ENCODE peak calls at places on chromosome 16, in four cellular contexts. F is K562, D is HepG2, J is fibroblast of lung. E is an unnamed sample.

GRCh38 chr16:15573274-15573895 is 69.6 kb downstream of the MARF1 start:
- DNase-seq in D (no peak), J (no peak), F (peak; percentile 65), E (no peak)

GRCh38 chr16:74564451-74564984 is 42.4 kb downstream of the GLG1 start:
- DNase-seq in F (no peak), J (no peak), D (no peak), E (no peak)

GRCh38 chr16:59296888-59297287 is 562.8 kb upstream of the GOT2 start:
- DNase-seq in D (no peak), F (no peak), J (no peak), E (no peak)

GRCh38 chr16:80463776-80464175 is 77.0 kb upstream of the DYNLRB2 start:
- DNase-seq in F (no peak), J (no peak), D (no peak), E (no peak)

GRCh38 chr16:7381671-7382070 is 49.0 kb downstream of the RBFOX1 start:
- DNase-seq in J (no peak), F (no peak), D (no peak), E (no peak)

GRCh38 chr16:51157698-51158097 is 6.6 kb upstream of the SALL1 start:
- DNase-seq in D (no peak), F (no peak), J (no peak), E (no peak)

GRCh38 chr16:66970775-66971725 is 10.0 kb downstream of the CES3 start:
- DNase-seq in D (no peak), J (peak; percentile 71), F (peak; percentile 37), E (no peak)

GRCh38 chr16:1993731-1994131 is 4.0 kb downstream of the SYNGR3 start:
- DNase-seq in D (peak; percentile 79), J (no peak), F (peak; percentile 45), E (no peak)

GRCh38 chr16:24988593-24989338 is 26.4 kb downstream of the ARHGAP17 start:
- DNase-seq in D (peak; percentile 75), J (peak; percentile 85), F (peak; percentile 34), E (peak; percentile 24)

GRCh38 chr16:54493594-54493993 is 207.0 kb upstream of the IRX3 start:
- DNase-seq in D (no peak), J (peak; percentile 36), F (no peak), E (no peak)

GRCh38 chr16:86777098-86777946 is 199.0 kb downstream of the FOXL1 start:
- DNase-seq in D (no peak), J (no peak), F (no peak), E (no peak)

GRCh38 chr16:89863741-89864391 is 9.5 kb upstream of the TCF25 start:
- DNase-seq in J (peak; percentile 56), F (no peak), D (no peak), E (peak; percentile 57)

GRCh38 chr16:85569615-85570212 is 43.4 kb upstream of the GSE1 start:
- DNase-seq in F (peak; percentile 96), J (peak; percentile 90), D (no peak), E (peak; percentile 76)

GRCh38 chr16:84156342-84156784 is 11.3 kb downstream of the DNAAF1 start:
- DNase-seq in J (peak; percentile 54), D (no peak), F (no peak), E (no peak)

GRCh38 chr16:87437911-87438610 is 45.9 kb downstream of the MAP1LC3B start:
- DNase-seq in D (no peak), F (no peak), J (no peak), E (no peak)

GRCh38 chr16:88681709-88682451 is 4.4 kb downstream of the SNAI3 start:
- DNase-seq in F (no peak), J (peak; percentile 28), D (no peak), E (peak; percentile 76)

GRCh38 chr16:49931931-49932330 is 76.0 kb upstream of the ZNF423 start:
- DNase-seq in D (no peak), F (no peak), J (no peak), E (no peak)

GRCh38 chr16:88862968-88863367 is 3.5 kb downstream of the PABPN1L start:
- DNase-seq in D (no peak), F (no peak), J (no peak), E (no peak)

DNA sequence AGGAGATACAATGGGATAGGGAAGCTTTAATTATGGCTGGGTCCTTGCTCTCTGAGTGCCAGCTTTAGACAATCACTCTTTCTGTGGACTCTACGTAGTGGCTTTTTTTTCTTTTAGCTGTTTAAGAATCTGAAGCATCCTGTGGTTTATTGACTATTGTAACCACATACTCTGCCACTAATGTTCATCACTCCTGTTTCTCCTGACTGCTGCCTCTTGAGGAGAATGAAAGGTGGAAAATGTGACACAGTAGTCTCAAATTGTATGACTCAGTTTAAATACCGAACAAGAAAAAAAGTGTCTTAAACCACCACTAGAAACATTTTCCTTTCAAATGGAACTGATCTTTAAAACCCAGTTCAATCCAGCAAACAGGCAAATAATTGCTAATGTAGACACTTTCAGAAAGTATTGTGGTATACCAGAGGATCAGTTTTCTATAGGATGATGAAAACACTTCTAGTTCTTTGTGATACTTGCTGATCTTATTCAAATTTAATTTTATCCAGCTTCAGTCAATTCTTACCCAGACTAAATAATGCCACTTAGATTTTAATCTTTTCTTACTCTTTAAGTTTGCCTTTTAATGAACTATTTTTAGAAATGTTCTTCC is 302.7 kb upstream of the PMFBP1 start:
- DNase-seq in F (no peak), J (peak; percentile 99), D (peak; percentile 61), E (peak; percentile 45)
- H3K27ac ChIP-seq in F (no peak overlapping the region), J (no peak overlapping the region), D (no peak overlapping the region), E (no peak overlapping the region)

GRCh38 chr16:21656795-21657768 is 4.7 kb upstream of the IGSF6 start:
- DNase-seq in F (peak; percentile 70), D (peak; percentile 75), J (peak; percentile 42), E (peak; percentile 71)
- H3K4me2 ChIP-seq in F (no peak overlapping the region), D (no peak overlapping the region), J (no peak overlapping the region), E (peak overlapping the region; percentile 51)

DNA sequence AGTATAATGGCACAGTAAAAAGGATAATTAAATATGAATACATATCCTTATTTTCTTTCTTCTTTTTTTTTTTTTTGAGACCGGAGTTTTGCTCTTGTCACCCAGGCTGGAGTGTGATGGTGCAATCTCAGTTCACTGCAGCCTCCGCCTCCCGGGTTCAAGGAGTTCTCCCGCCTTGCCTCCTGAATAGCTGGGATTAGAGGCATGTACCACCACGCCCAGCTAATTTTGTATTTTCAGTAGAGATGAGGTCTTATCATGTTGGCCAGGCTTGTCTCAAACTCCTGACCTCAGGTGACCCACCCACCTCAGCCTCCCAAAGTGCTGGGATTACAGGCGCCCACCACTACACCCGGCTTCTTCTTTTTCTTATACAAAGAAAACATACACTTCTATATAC is 12.0 kb downstream of the GABARAPL2 start:
- DNase-seq in D (no peak), J (no peak), F (peak; percentile 62), E (no peak)
- H3K9ac ChIP-seq in D (no peak overlapping the region), J (no peak overlapping the region), F (no peak overlapping the region), E (no peak overlapping the region)

DNA sequence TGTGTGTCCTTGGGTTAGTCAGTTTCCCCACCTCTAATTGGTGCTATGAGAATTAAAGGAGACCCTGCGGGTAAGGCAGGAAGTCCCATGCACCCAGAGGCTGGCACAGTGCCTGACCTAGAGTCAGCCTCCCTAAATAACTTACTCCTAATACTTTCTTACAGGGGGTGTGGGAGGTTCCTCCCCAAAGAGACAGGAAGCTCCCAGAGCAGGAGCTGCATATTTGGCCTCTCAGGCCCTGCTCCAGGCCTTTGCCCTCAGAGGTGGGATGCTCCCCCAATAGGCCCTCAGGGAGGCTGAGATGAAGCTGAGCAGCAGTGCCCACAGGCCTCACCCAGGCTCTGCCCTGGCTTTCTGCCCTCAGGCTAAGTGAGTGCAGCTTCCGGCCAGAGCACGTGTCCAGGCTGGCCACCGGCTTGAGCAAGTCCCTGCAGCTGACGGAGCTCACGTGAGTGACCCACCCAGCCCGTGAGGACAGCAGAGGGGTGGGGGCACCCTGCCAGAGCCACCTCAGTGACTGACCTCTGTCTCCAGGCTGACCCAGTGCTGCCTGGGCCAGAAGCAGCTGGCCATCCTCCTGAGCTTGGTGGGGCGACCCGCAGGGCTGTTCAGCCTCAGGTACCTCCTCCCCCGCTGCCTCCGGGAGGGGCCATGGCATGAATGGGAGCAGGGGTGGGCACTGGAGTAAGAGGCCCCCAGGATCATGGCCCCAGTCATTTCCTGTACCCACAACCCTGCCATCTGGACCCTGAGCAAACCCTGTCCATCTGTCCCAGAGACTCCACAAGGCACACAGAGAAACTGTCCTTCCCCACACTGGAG is 31.1 kb upstream of the CPNE2 start:
- DNase-seq in J (peak; percentile 34), D (peak; percentile 37), F (no peak), E (no peak)
- H3K27ac ChIP-seq in J (peak overlapping the region; percentile 76), D (no peak overlapping the region), F (peak overlapping the region; percentile 37), E (no peak overlapping the region)